ENCODE peak calls at places on chromosome 10, in seven cellular contexts. A, C, F, I, H, B and V are unnamed samples.

GRCh38 chr10:71838264-71839211 is 12.5 kb downstream of the PSAP start:
- DNase-seq in F (peak; percentile 64), I (peak; percentile 50), A (no peak), B (peak; percentile 90), C (no peak), H (no peak), V (no peak)

GRCh38 chr10:43846187-43846680 is 197.6 kb upstream of the ZNF32 start:
- DNase-seq in C (no peak), B (no peak), I (peak; percentile 57), A (no peak), F (peak; percentile 63), H (no peak), V (no peak)

GRCh38 chr10:25843551-25844170 is 90.4 kb upstream of the MYO3A start:
- DNase-seq in H (no peak), F (no peak), A (no peak), C (no peak), I (no peak), B (peak; percentile 67), V (no peak)

GRCh38 chr10:96991313-96991841 is 159.3 kb downstream of the LCOR start:
- DNase-seq in I (peak; percentile 90), B (no peak), F (peak; percentile 82), C (no peak), A (no peak), H (no peak), V (no peak)

GRCh38 chr10:31157125-31157983 is 125.7 kb upstream of the ZNF438 start:
- DNase-seq in H (no peak), A (no peak), B (no peak), F (no peak), C (no peak), I (peak; percentile 85), V (no peak)

GRCh38 chr10:92757066-92757716 is 67.4 kb downstream of the HHEX start:
- DNase-seq in H (peak; percentile 5), A (peak; percentile 65), B (peak; percentile 9), C (no peak), F (peak; percentile 64), I (peak; percentile 82), V (peak; percentile 63)

GRCh38 chr10:106661767-106662140 is 502.8 kb downstream of the SORCS1 start:
- DNase-seq in H (no peak), F (no peak), A (no peak), C (no peak), B (no peak), I (no peak), V (no peak)

GRCh38 chr10:6840766-6841165 is 260.7 kb upstream of the PRKCQ start:
- DNase-seq in A (no peak), H (no peak), C (no peak), F (peak; percentile 68), B (no peak), I (peak; percentile 60), V (no peak)

GRCh38 chr10:12703813-12704212 is 297.7 kb downstream of the CCDC3 start:
- DNase-seq in I (peak; percentile 87), F (peak; percentile 63), H (no peak), B (no peak), C (no peak), A (no peak), V (no peak)

DNA sequence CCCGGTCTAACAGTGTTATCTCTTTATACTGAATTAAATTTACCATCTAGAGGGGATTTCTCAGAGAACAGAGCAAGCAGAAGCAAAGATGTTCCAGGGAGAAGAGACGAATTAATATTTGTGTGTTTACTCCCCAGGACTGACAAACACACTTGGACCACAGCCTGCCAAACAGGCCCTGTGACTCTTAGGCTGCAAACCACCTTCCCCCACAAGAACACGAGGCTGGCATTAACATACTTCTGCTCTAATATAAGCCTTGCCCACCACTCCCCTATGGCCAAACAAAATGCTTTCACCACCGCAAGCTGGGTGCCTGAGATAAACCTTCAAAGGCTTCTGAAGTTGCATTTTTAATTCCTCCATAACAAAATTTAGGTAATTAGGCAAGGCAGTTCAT is 88.5 kb downstream of the FGFR2 start:
- DNase-seq in I (no peak), F (no peak), C (no peak), H (no peak), A (no peak), B (no peak), V (no peak)
- H2BK5ac ChIP-seq in I (no peak overlapping the region), F (no peak overlapping the region), C (no peak overlapping the region), H (peak overlapping the region; percentile 15), A (no peak overlapping the region), B (peak overlapping the region; percentile 50), V (no peak overlapping the region)

GRCh38 chr10:28666751-28667467 is 10.4 kb upstream of the BAMBI start:
- DNase-seq in I (no peak), B (no peak), C (no peak), F (no peak), A (no peak), H (no peak), V (no peak)
- H2BK5ac ChIP-seq in I (no peak overlapping the region), B (peak overlapping the region; percentile 97), C (no peak overlapping the region), F (no peak overlapping the region), A (no peak overlapping the region), H (no peak overlapping the region), V (no peak overlapping the region)

DNA sequence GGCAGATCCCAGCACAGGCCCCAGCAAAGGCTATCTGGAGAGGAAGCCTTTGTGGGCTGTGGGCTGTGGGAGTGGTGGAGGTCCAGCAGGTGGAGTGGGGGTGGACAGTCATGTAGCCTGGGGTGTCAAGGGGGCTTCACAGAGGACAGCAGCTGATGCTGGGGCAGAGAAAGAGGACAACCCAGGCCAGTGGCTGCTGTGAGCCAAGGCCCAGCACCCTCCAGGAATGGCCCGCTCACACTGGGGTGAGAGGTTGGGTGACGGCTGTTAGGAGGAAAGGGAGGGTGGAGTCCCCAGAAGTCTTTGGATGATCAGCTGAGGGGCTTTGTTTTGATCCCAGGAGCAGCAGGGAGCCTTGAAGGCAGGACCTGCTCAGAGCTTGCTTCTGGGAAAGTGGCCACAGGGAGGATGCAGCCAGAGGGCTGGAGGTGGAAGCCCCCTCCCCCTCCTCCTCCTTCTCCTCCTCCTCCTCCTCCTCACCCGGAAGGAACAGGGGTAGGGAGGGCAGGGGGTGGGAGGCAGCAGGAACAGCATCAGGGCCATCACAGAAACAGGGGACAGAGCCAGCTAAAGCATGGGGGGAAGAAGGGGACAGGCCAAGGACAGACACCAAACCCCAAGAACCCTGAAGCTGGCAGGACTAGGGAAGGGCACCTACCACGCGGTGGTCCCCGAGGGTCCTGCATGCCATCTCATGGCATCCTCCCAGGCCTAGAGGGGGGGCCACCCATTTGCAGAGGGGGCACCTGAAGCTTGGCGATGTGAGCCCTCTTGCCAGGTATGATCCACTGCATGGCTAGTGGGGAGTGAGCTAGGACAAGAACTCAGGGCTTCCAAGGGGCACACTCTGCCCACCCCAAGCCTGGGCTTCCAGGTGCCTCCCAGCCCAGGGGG is 144.9 kb downstream of the GRID1 start:
- DNase-seq in H (no peak), C (no peak), F (no peak), A (no peak), B (no peak), I (no peak), V (no peak)
- H2BK5ac ChIP-seq in H (no peak overlapping the region), C (peak overlapping the region; percentile 85), F (no peak overlapping the region), A (no peak overlapping the region), B (no peak overlapping the region), I (no peak overlapping the region), V (no peak overlapping the region)

GRCh38 chr10:24553051-24553612 is 170.6 kb downstream of the ARHGAP21 start:
- DNase-seq in A (no peak), B (no peak), H (no peak), I (no peak), C (no peak), F (no peak), V (no peak)
- H2BK5ac ChIP-seq in A (no peak overlapping the region), B (no peak overlapping the region), H (no peak overlapping the region), I (no peak overlapping the region), C (no peak overlapping the region), F (no peak overlapping the region), V (no peak overlapping the region)

GRCh38 chr10:60304832-60305231 is 84.8 kb downstream of the ANK3 start:
- DNase-seq in B (no peak), F (no peak), C (no peak), A (peak; percentile 68), H (no peak), I (no peak), V (no peak)
- H2BK5ac ChIP-seq in B (no peak overlapping the region), F (no peak overlapping the region), C (no peak overlapping the region), A (no peak overlapping the region), H (no peak overlapping the region), I (peak overlapping the region; percentile 42), V (no peak overlapping the region)

GRCh38 chr10:76136876-76137420 is 705.5 kb downstream of the LRMDA start:
- DNase-seq in I (no peak), B (no peak), C (no peak), H (no peak), A (no peak), F (no peak), V (no peak)
- H2BK5ac ChIP-seq in I (no peak overlapping the region), B (no peak overlapping the region), C (no peak overlapping the region), H (no peak overlapping the region), A (no peak overlapping the region), F (no peak overlapping the region), V (no peak overlapping the region)

DNA sequence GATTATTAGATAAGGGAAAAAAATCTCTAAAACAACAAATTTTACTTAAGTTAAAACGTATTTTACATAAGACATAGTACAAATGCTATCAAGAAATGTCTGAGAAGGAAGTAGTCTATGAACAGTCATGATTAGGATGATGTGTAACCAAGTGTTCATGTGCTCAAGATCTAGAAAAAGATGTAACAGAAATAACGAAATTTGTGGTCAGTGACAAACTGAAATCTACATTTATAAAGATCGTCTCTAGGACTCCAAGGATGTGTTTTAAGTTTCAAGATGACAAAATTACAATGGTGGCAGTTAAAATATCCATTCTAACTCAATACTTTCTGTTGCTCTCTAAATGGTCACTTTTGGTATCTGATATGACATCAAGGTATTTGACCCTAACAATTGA is 17.2 kb downstream of the PPP3CB start:
- DNase-seq in C (no peak), F (no peak), A (no peak), I (no peak), H (no peak), B (no peak), V (no peak)
- H2BK5ac ChIP-seq in C (no peak overlapping the region), F (no peak overlapping the region), A (no peak overlapping the region), I (no peak overlapping the region), H (no peak overlapping the region), B (no peak overlapping the region), V (no peak overlapping the region)

DNA sequence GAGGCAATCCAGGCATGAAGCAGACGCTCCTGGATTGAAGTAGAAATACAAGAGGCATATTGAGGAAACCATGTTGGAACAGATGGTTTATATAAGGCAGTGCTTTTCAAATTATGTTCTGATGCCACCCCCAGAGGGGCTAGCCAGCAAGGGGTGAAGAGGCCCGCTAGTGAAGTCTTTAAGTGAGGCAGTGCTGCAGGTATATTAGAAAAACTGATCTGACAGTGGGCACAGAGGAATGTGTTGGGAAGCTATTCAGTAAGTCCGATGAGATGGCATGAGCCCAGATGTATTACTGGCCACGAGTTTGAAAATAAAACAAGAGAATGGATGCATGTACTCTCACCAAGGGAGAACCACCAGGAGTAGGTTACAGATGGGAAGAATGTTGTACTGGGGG is 40.2 kb downstream of the REEP3 start:
- DNase-seq in A (no peak), C (no peak), H (no peak), F (no peak), B (no peak), I (no peak), V (no peak)
- H2BK5ac ChIP-seq in A (no peak overlapping the region), C (no peak overlapping the region), H (no peak overlapping the region), F (no peak overlapping the region), B (no peak overlapping the region), I (no peak overlapping the region), V (no peak overlapping the region)